ENCODE peak calls at places on chromosomes 13 and 19, in nine cellular contexts. One of them, this sample, is unnamed.

GRCh38 chr19:54459282-54460229 is 4.0 kb downstream of the LENG9 start:
- DNase-seq in NCI-H2171: no peak
- DNase-seq in EL: no peak
- DNase-seq in OCI-M1: no peak
- DNase-seq in HFFc6: no peak
- DNase-seq in HFF-Myc: no peak
- DNase-seq in AG09319: no peak
- DNase-seq in amygdala: no peak
- DNase-seq in stimulated activated CD4-positive, alpha-beta T cell treated with anti-CD3 and anti-CD28 coated beads, Interleukin-1b, Interleukin-23, amount 100 ng/mL, for 1 hour: no peak
- DNase-seq in this sample: no peak

GRCh38 chr13:48263196-48263595 is 30.2 kb downstream of the ITM2B start:
- DNase-seq in OCI-M1: no peak
- DNase-seq in amygdala: no peak
- DNase-seq in EL: peak
- DNase-seq in NCI-H2171: no peak
- DNase-seq in AG09319: no peak
- DNase-seq in HFF-Myc: no peak
- DNase-seq in HFFc6: no peak
- DNase-seq in stimulated activated CD4-positive, alpha-beta T cell treated with anti-CD3 and anti-CD28 coated beads, Interleukin-1b, Interleukin-23, amount 100 ng/mL, for 1 hour: no peak
- DNase-seq in this sample: no peak

GRCh38 chr19:42606660-42607351 is 12.1 kb upstream of the CEACAM8 start:
- DNase-seq in EL: peak
- DNase-seq in NCI-H2171: peak
- DNase-seq in OCI-M1: peak
- DNase-seq in HFFc6: peak
- DNase-seq in stimulated activated CD4-positive, alpha-beta T cell treated with anti-CD3 and anti-CD28 coated beads, Interleukin-1b, Interleukin-23, amount 100 ng/mL, for 1 hour: no peak
- DNase-seq in HFF-Myc: peak
- DNase-seq in amygdala: peak
- DNase-seq in AG09319: no peak
- DNase-seq in this sample: peak

GRCh38 chr19:50230379-50231351 is 27.2 kb downstream of the MYH14 start:
- DNase-seq in HFF-Myc: no peak
- DNase-seq in NCI-H2171: no peak
- DNase-seq in amygdala: no peak
- DNase-seq in AG09319: no peak
- DNase-seq in stimulated activated CD4-positive, alpha-beta T cell treated with anti-CD3 and anti-CD28 coated beads, Interleukin-1b, Interleukin-23, amount 100 ng/mL, for 1 hour: no peak
- DNase-seq in EL: no peak
- DNase-seq in HFFc6: no peak
- DNase-seq in OCI-M1: no peak
- DNase-seq in this sample: no peak

GRCh38 chr13:30739646-30740642 is 4.6 kb downstream of the ALOX5AP start:
- DNase-seq in HFF-Myc: peak
- DNase-seq in amygdala: no peak
- DNase-seq in HFFc6: peak
- DNase-seq in EL: peak
- DNase-seq in AG09319: no peak
- DNase-seq in OCI-M1: peak
- DNase-seq in NCI-H2171: no peak
- DNase-seq in stimulated activated CD4-positive, alpha-beta T cell treated with anti-CD3 and anti-CD28 coated beads, Interleukin-1b, Interleukin-23, amount 100 ng/mL, for 1 hour: peak
- DNase-seq in this sample: no peak

GRCh38 chr13:113816925-113817859 is 46.7 kb downstream of the GAS6 start:
- DNase-seq in HFF-Myc: peak
- DNase-seq in amygdala: no peak
- DNase-seq in EL: peak
- DNase-seq in NCI-H2171: peak
- DNase-seq in HFFc6: peak
- DNase-seq in stimulated activated CD4-positive, alpha-beta T cell treated with anti-CD3 and anti-CD28 coated beads, Interleukin-1b, Interleukin-23, amount 100 ng/mL, for 1 hour: peak
- DNase-seq in OCI-M1: peak
- DNase-seq in AG09319: no peak
- DNase-seq in this sample: no peak

GRCh38 chr19:16828990-16829821 is at the start of gene SIN3B:
- DNase-seq in EL: peak
- DNase-seq in HFFc6: peak
- DNase-seq in NCI-H2171: peak
- DNase-seq in OCI-M1: peak
- DNase-seq in HFF-Myc: peak
- DNase-seq in amygdala: peak
- DNase-seq in stimulated activated CD4-positive, alpha-beta T cell treated with anti-CD3 and anti-CD28 coated beads, Interleukin-1b, Interleukin-23, amount 100 ng/mL, for 1 hour: peak
- DNase-seq in AG09319: peak
- DNase-seq in this sample: no peak

GRCh38 chr13:46721054-46721453 is 75.9 kb downstream of the ESD start:
- DNase-seq in HFFc6: peak
- DNase-seq in amygdala: no peak
- DNase-seq in EL: peak
- DNase-seq in HFF-Myc: peak
- DNase-seq in OCI-M1: peak
- DNase-seq in NCI-H2171: no peak
- DNase-seq in AG09319: peak
- DNase-seq in stimulated activated CD4-positive, alpha-beta T cell treated with anti-CD3 and anti-CD28 coated beads, Interleukin-1b, Interleukin-23, amount 100 ng/mL, for 1 hour: no peak
- DNase-seq in this sample: no peak

GRCh38 chr13:59354665-59355064 is 809.1 kb downstream of the DIAPH3 start:
- DNase-seq in AG09319: no peak
- DNase-seq in stimulated activated CD4-positive, alpha-beta T cell treated with anti-CD3 and anti-CD28 coated beads, Interleukin-1b, Interleukin-23, amount 100 ng/mL, for 1 hour: no peak
- DNase-seq in amygdala: no peak
- DNase-seq in OCI-M1: peak
- DNase-seq in EL: no peak
- DNase-seq in HFFc6: no peak
- DNase-seq in NCI-H2171: no peak
- DNase-seq in HFF-Myc: no peak
- DNase-seq in this sample: no peak

GRCh38 chr13:92303428-92303827 is 905.0 kb downstream of the GPC5 start:
- DNase-seq in NCI-H2171: no peak
- DNase-seq in HFFc6: no peak
- DNase-seq in OCI-M1: peak
- DNase-seq in EL: no peak
- DNase-seq in HFF-Myc: no peak
- DNase-seq in AG09319: no peak
- DNase-seq in amygdala: no peak
- DNase-seq in stimulated activated CD4-positive, alpha-beta T cell treated with anti-CD3 and anti-CD28 coated beads, Interleukin-1b, Interleukin-23, amount 100 ng/mL, for 1 hour: no peak
- DNase-seq in this sample: no peak

GRCh38 chr13:24275041-24275440 is 34.3 kb upstream of the C1QTNF9 start:
- DNase-seq in HFFc6: no peak
- DNase-seq in NCI-H2171: no peak
- DNase-seq in EL: no peak
- DNase-seq in OCI-M1: no peak
- DNase-seq in stimulated activated CD4-positive, alpha-beta T cell treated with anti-CD3 and anti-CD28 coated beads, Interleukin-1b, Interleukin-23, amount 100 ng/mL, for 1 hour: no peak
- DNase-seq in HFF-Myc: no peak
- DNase-seq in AG09319: no peak
- DNase-seq in amygdala: no peak
- DNase-seq in this sample: no peak

GRCh38 chr13:21673592-21674270 is 2.9 kb downstream of the FGF9 start:
- DNase-seq in HFFc6: no peak
- DNase-seq in NCI-H2171: no peak
- DNase-seq in EL: peak
- DNase-seq in AG09319: no peak
- DNase-seq in stimulated activated CD4-positive, alpha-beta T cell treated with anti-CD3 and anti-CD28 coated beads, Interleukin-1b, Interleukin-23, amount 100 ng/mL, for 1 hour: no peak
- DNase-seq in amygdala: no peak
- DNase-seq in HFF-Myc: no peak
- DNase-seq in OCI-M1: peak
- DNase-seq in this sample: no peak

GRCh38 chr13:47843005-47843404 is 158.1 kb downstream of the SUCLA2 start:
- DNase-seq in stimulated activated CD4-positive, alpha-beta T cell treated with anti-CD3 and anti-CD28 coated beads, Interleukin-1b, Interleukin-23, amount 100 ng/mL, for 1 hour: no peak
- DNase-seq in EL: no peak
- DNase-seq in HFF-Myc: no peak
- DNase-seq in AG09319: no peak
- DNase-seq in NCI-H2171: no peak
- DNase-seq in amygdala: no peak
- DNase-seq in HFFc6: no peak
- DNase-seq in OCI-M1: no peak
- DNase-seq in this sample: no peak

GRCh38 chr13:65336916-65337315 is 1893.2 kb downstream of the PCDH9 start:
- DNase-seq in NCI-H2171: no peak
- DNase-seq in HFF-Myc: no peak
- DNase-seq in AG09319: peak
- DNase-seq in stimulated activated CD4-positive, alpha-beta T cell treated with anti-CD3 and anti-CD28 coated beads, Interleukin-1b, Interleukin-23, amount 100 ng/mL, for 1 hour: no peak
- DNase-seq in amygdala: no peak
- DNase-seq in HFFc6: no peak
- DNase-seq in OCI-M1: no peak
- DNase-seq in EL: peak
- DNase-seq in this sample: no peak

GRCh38 chr19:47421844-47422395 is 2.6 kb upstream of the MEIS3 start:
- DNase-seq in OCI-M1: no peak
- DNase-seq in EL: peak
- DNase-seq in HFF-Myc: no peak
- DNase-seq in stimulated activated CD4-positive, alpha-beta T cell treated with anti-CD3 and anti-CD28 coated beads, Interleukin-1b, Interleukin-23, amount 100 ng/mL, for 1 hour: no peak
- DNase-seq in NCI-H2171: peak
- DNase-seq in amygdala: no peak
- DNase-seq in HFFc6: no peak
- DNase-seq in AG09319: no peak
- DNase-seq in this sample: no peak

GRCh38 chr13:111115841-111116500 is 861 bp downstream of the ARHGEF7 start:
- DNase-seq in amygdala: no peak
- DNase-seq in stimulated activated CD4-positive, alpha-beta T cell treated with anti-CD3 and anti-CD28 coated beads, Interleukin-1b, Interleukin-23, amount 100 ng/mL, for 1 hour: no peak
- DNase-seq in EL: peak
- DNase-seq in HFF-Myc: peak
- DNase-seq in HFFc6: peak
- DNase-seq in AG09319: peak
- DNase-seq in NCI-H2171: no peak
- DNase-seq in OCI-M1: no peak
- DNase-seq in this sample: no peak

GRCh38 chr13:73722120-73722519 is 412.1 kb downstream of the KLF12 start:
- DNase-seq in EL: peak
- DNase-seq in OCI-M1: peak
- DNase-seq in AG09319: no peak
- DNase-seq in stimulated activated CD4-positive, alpha-beta T cell treated with anti-CD3 and anti-CD28 coated beads, Interleukin-1b, Interleukin-23, amount 100 ng/mL, for 1 hour: no peak
- DNase-seq in amygdala: no peak
- DNase-seq in NCI-H2171: no peak
- DNase-seq in HFFc6: peak
- DNase-seq in HFF-Myc: no peak
- DNase-seq in this sample: no peak

GRCh38 chr19:7265963-7266362 is 28.3 kb downstream of the INSR start:
- DNase-seq in AG09319: no peak
- DNase-seq in HFF-Myc: no peak
- DNase-seq in EL: no peak
- DNase-seq in amygdala: no peak
- DNase-seq in HFFc6: no peak
- DNase-seq in NCI-H2171: no peak
- DNase-seq in OCI-M1: no peak
- DNase-seq in stimulated activated CD4-positive, alpha-beta T cell treated with anti-CD3 and anti-CD28 coated beads, Interleukin-1b, Interleukin-23, amount 100 ng/mL, for 1 hour: no peak
- DNase-seq in this sample: no peak

GRCh38 chr19:3475449-3475848 is 4.9 kb downstream of the SMIM24 start:
- DNase-seq in AG09319: no peak
- DNase-seq in stimulated activated CD4-positive, alpha-beta T cell treated with anti-CD3 and anti-CD28 coated beads, Interleukin-1b, Interleukin-23, amount 100 ng/mL, for 1 hour: no peak
- DNase-seq in HFF-Myc: no peak
- DNase-seq in NCI-H2171: no peak
- DNase-seq in HFFc6: no peak
- DNase-seq in EL: no peak
- DNase-seq in OCI-M1: no peak
- DNase-seq in amygdala: no peak
- DNase-seq in this sample: no peak

GRCh38 chr13:110610955-110611595 is 4.3 kb upstream of the NAXD start:
- DNase-seq in stimulated activated CD4-positive, alpha-beta T cell treated with anti-CD3 and anti-CD28 coated beads, Interleukin-1b, Interleukin-23, amount 100 ng/mL, for 1 hour: no peak
- DNase-seq in HFF-Myc: no peak
- DNase-seq in NCI-H2171: no peak
- DNase-seq in amygdala: no peak
- DNase-seq in EL: no peak
- DNase-seq in AG09319: no peak
- DNase-seq in OCI-M1: no peak
- DNase-seq in HFFc6: no peak
- DNase-seq in this sample: no peak

GRCh38 chr13:79534596-79534995 is 53.6 kb downstream of the NDFIP2 start:
- DNase-seq in amygdala: no peak
- DNase-seq in OCI-M1: no peak
- DNase-seq in AG09319: no peak
- DNase-seq in HFFc6: no peak
- DNase-seq in stimulated activated CD4-positive, alpha-beta T cell treated with anti-CD3 and anti-CD28 coated beads, Interleukin-1b, Interleukin-23, amount 100 ng/mL, for 1 hour: no peak
- DNase-seq in NCI-H2171: no peak
- DNase-seq in EL: no peak
- DNase-seq in HFF-Myc: no peak
- DNase-seq in this sample: no peak

GRCh38 chr19:13758795-13759194 is 5.5 kb upstream of the MRI1 start:
- DNase-seq in HFF-Myc: no peak
- DNase-seq in OCI-M1: no peak
- DNase-seq in AG09319: no peak
- DNase-seq in NCI-H2171: no peak
- DNase-seq in amygdala: no peak
- DNase-seq in stimulated activated CD4-positive, alpha-beta T cell treated with anti-CD3 and anti-CD28 coated beads, Interleukin-1b, Interleukin-23, amount 100 ng/mL, for 1 hour: no peak
- DNase-seq in HFFc6: no peak
- DNase-seq in EL: no peak
- DNase-seq in this sample: no peak

GRCh38 chr13:80173224-80173623 is 167.7 kb downstream of the SPRY2 start:
- DNase-seq in EL: no peak
- DNase-seq in HFFc6: no peak
- DNase-seq in amygdala: no peak
- DNase-seq in stimulated activated CD4-positive, alpha-beta T cell treated with anti-CD3 and anti-CD28 coated beads, Interleukin-1b, Interleukin-23, amount 100 ng/mL, for 1 hour: no peak
- DNase-seq in NCI-H2171: no peak
- DNase-seq in OCI-M1: peak
- DNase-seq in AG09319: no peak
- DNase-seq in HFF-Myc: no peak
- DNase-seq in this sample: no peak

GRCh38 chr19:15463865-15464371 is 426 bp downstream of the RASAL3 start:
- DNase-seq in HFF-Myc: no peak
- DNase-seq in EL: no peak
- DNase-seq in OCI-M1: peak
- DNase-seq in AG09319: no peak
- DNase-seq in HFFc6: no peak
- DNase-seq in amygdala: no peak
- DNase-seq in NCI-H2171: no peak
- DNase-seq in stimulated activated CD4-positive, alpha-beta T cell treated with anti-CD3 and anti-CD28 coated beads, Interleukin-1b, Interleukin-23, amount 100 ng/mL, for 1 hour: peak
- DNase-seq in this sample: no peak

GRCh38 chr19:28497137-28497536 is 715.8 kb downstream of the UQCRFS1 start:
- DNase-seq in amygdala: no peak
- DNase-seq in stimulated activated CD4-positive, alpha-beta T cell treated with anti-CD3 and anti-CD28 coated beads, Interleukin-1b, Interleukin-23, amount 100 ng/mL, for 1 hour: no peak
- DNase-seq in HFFc6: no peak
- DNase-seq in AG09319: no peak
- DNase-seq in HFF-Myc: no peak
- DNase-seq in OCI-M1: no peak
- DNase-seq in NCI-H2171: no peak
- DNase-seq in EL: no peak
- DNase-seq in this sample: no peak

This sample was measured in Panc1.